ENCODE peak calls at places on chromosomes 2 and 18, in four cellular contexts. F is uterus, B is brain microvascular endothelial cell, S is HL-60. Y is an unnamed sample.

GRCh38 chr2:124572953-124573634 is 548.0 kb downstream of the CNTNAP5 start:
- DNase-seq in B (no peak), S (no peak), F (no peak), Y (no peak)

GRCh38 chr2:232402518-232402917 is 4.1 kb upstream of the ALPG start:
- DNase-seq in S (no peak), B (no peak), F (no peak), Y (no peak)

GRCh38 chr2:181573140-181573736 is 83.7 kb downstream of the CERKL start:
- DNase-seq in F (no peak), S (no peak), B (peak), Y (no peak)

GRCh38 chr2:47783491-47784330 is 766 bp downstream of the MSH6 start:
- DNase-seq in F (peak), S (peak), B (peak), Y (peak)

GRCh38 chr18:9637036-9637767 is 22.8 kb upstream of the PPP4R1 start:
- DNase-seq in F (no peak), B (peak), S (no peak), Y (no peak)

GRCh38 chr2:27681844-27682243 is 18.2 kb downstream of the SLC4A1AP start:
- DNase-seq in B (peak), F (no peak), S (no peak), Y (no peak)

GRCh38 chr2:128754246-128754724 is 435.6 kb upstream of the HS6ST1 start:
- DNase-seq in F (no peak), B (peak), S (peak), Y (peak)

GRCh38 chr2:134508396-134508795 is 210.4 kb downstream of the TMEM163 start:
- DNase-seq in F (no peak), B (no peak), S (no peak), Y (no peak)

GRCh38 chr2:95346236-95346737 is 49.1 kb downstream of the KCNIP3 start:
- DNase-seq in F (peak), B (no peak), S (no peak), Y (peak)

GRCh38 chr2:238950551-238950950 is 102.7 kb downstream of the TWIST2 start:
- DNase-seq in B (no peak), F (no peak), S (no peak), Y (no peak)

GRCh38 chr2:65220432-65221131 is 7.0 kb upstream of the ACTR2 start:
- DNase-seq in F (no peak), S (no peak), B (no peak), Y (no peak)

GRCh38 chr2:168480356-168480755 is 24.3 kb downstream of the CERS6 start:
- DNase-seq in S (no peak), B (no peak), F (no peak), Y (no peak)

GRCh38 chr18:67916142-67916541 is 399.6 kb upstream of the DSEL start:
- DNase-seq in F (no peak), S (no peak), B (no peak), Y (no peak)

GRCh38 chr2:98026927-98027522 is 31.3 kb upstream of the TMEM131 start:
- DNase-seq in F (no peak), B (no peak), S (peak), Y (no peak)

DNA sequence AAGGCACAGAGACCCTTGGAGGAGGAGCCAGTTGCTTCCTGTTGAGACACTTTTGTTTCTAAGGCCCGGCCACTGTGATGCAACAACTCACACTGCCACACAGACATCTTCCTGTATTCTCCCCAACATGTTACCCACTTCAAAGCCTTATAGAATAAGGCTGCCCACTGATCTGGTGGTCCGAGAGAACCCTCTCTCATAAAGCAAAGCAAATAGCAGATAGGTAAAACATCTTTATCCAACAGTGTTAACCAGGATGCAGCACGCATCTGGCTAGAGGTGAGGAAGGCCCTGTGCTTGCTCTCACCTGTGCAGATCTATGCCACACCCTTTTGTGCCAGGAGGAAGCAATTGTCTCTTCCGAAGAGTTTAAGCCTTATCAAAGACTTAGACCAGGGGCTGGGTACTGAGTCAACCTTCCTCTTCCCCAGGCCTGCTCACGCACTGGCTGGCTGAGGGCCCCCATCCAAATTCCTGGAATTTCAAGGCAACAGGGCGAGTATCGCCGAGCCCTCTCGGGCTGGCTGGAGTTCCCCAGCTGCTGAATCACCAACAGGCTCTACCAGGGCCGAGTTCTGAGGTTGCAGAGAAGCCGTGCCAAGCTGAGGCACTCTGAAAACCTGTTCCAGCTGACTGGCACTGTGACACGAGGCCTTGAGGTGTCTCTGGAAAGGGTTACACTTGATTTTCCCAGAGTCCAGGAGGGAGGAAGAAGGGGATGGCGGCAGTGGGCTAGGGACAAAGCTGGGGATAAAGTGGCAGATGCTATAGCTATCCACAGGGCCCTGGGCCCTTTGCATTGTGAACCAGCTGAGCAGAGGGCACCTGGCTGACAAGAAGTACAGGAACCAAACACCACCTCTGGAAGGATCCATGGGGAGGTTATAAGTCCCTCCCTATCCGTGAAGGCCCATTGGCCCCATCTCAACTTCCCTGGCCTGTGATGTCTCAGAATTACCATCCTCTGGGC is 29.3 kb downstream of the TGFA start:
- DNase-seq in B (peak), S (no peak), F (no peak), Y (peak)
- H3K27ac ChIP-seq in B (no peak), S (peak), F (no peak), Y (peak)

DNA sequence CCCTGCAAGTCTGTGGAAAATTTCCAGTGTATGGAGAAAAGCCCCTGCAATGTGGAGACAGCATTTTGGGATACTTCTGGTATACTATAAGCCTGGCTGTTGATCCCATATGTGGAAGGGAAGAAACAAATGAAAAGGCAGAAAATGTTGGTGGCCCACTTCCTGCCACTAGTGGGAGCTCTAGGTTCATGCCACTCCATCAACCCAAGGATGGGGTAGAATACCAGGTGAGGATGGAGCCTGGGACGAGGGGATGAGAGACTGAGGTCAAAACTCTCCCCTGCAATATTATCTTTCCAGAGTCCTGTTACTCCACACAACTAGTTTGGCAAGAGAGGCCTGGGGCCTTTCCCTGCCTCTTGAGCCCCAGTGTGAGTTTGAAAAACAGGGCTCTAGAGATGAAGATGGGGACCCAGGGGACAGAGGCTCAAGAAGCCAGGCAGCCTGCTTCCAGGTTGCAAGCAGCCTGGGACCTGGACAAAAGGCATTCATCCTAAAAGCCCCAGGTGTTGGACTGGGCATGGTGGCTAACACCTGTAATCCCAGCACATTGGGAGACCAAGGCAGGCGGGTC is 31.9 kb downstream of the BMP10 start:
- DNase-seq in F (no peak), B (no peak), S (no peak), Y (no peak)
- TF ChIP-seq CTCF in F (no peak), B (peak), S (peak), Y (no peak)

GRCh38 chr18:12597775-12598174 is 60.1 kb downstream of the SPIRE1 start:
- DNase-seq in S (no peak), B (peak), F (no peak), Y (no peak)
- H3K27ac ChIP-seq in S (no peak), B (peak), F (no peak), Y (no peak)

GRCh38 chr2:119696005-119696404 is 17.0 kb downstream of the TMEM177 start:
- DNase-seq in S (no peak), F (no peak), B (no peak), Y (no peak)

GRCh38 chr2:119693567-119693966 is 14.6 kb downstream of the TMEM177 start:
- DNase-seq in S (no peak), B (no peak), F (no peak), Y (no peak)

GRCh38 chr2:119694470-119694993 is 15.5 kb downstream of the TMEM177 start:
- DNase-seq in B (no peak), F (no peak), S (no peak), Y (no peak)

GRCh38 chr2:119693967-119694366 is 15.0 kb downstream of the TMEM177 start:
- DNase-seq in F (no peak), B (no peak), S (no peak), Y (no peak)

DNA sequence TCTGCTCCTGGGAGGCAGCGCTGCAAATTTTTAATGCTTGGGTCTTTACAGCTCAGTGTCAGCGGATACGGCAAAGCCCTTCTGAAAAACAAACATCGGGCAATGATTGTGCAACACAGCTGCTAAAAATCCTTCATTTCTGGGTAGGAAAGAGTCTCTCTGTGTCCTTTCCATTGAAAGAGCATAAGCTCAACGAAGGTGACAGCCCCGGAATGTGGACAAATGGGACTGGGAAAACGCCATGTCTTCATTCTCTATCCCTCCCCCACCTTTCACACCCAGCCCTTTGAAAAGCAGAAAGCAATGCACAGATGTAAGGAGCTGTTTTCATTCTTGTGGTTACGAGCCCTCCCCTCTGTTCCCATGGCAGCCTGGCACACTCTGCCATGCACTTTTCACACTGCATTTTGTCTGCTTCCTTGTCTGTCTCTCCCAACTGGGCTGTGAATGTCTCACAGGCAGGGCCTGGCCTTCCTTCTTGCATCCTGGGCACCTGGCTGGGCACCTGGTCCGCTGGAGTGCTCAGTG is 16.1 kb downstream of the TMEM177 start:
- DNase-seq in S (no peak), B (peak), F (no peak), Y (no peak)
- TF ChIP-seq CTCF in S (no peak), B (no peak), F (no peak), Y (no peak)

DNA sequence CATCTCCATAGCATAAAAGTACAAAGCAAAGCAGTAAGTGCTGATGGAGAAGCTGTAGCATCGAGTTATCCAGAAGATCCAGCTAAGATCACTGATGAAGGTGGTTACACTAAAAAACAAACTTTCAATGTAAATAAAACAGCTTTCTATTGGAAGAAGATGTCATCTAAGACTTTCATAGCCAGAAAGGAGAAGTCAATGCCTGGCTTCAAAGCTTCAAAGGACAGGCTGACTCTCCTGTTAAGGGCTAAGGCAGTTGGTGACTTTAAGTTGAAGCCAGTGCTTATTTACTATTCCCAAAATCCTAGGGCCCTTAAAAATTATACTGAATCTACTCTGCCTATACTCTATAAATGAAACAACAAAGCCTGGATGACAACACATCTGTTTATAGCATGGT is 44.0 kb downstream of the METTL8 start:
- DNase-seq in F (no peak), B (no peak), S (no peak), Y (no peak)
- H3K27ac ChIP-seq in F (no peak), B (no peak), S (no peak), Y (no peak)

GRCh38 chr2:213152888-213153287 is 1.5 kb upstream of the IKZF2 start:
- DNase-seq in S (no peak), B (no peak), F (no peak), Y (no peak)

GRCh38 chr2:213161759-213162514 is 10.5 kb upstream of the IKZF2 start:
- DNase-seq in B (peak), S (no peak), F (no peak), Y (no peak)

GRCh38 chr2:213159768-213160167 is 8.4 kb upstream of the IKZF2 start:
- DNase-seq in B (no peak), S (no peak), F (no peak), Y (no peak)

GRCh38 chr2:213156682-213157081 is 5.3 kb upstream of the IKZF2 start:
- DNase-seq in S (no peak), F (no peak), B (no peak), Y (no peak)

GRCh38 chr2:213157242-213157641 is 5.8 kb upstream of the IKZF2 start:
- DNase-seq in S (no peak), F (no peak), B (no peak), Y (no peak)
- TF ChIP-seq CTCF in S (no peak), F (no peak), B (no peak), Y (no peak)

GRCh38 chr18:78511666-78512065 is 468.0 kb upstream of the SALL3 start:
- DNase-seq in F (no peak), B (no peak), S (no peak), Y (no peak)
- H3K27ac ChIP-seq in F (no peak), B (no peak), S (no peak), Y (no peak)

DNA sequence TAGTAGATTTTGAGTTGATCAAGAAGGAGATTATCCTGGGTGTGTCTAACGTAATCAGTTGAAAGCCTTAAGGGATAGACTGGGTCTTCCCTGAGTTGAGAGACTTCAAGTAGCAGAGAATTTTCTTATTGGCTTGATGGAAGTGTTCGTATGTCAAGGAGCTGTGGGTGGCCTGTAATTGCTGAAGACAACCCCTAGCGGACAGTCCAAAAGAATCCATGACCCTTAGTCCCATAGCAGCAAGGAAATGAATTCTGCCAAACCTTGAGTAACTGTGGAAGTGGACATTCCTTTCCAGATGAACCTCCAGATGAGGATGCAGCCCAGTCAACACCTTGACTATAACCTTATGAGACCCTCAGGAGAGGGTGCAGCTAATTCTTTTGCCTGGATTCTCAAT is 786.3 kb downstream of the SOCS6 start:
- DNase-seq in F (no peak), S (no peak), B (no peak), Y (no peak)
- TF ChIP-seq CTCF in F (no peak), S (no peak), B (no peak), Y (no peak)

Y was measured in Peyer's patch.